ENCODE peak calls at places on chromosome 1, in seven cellular contexts. W is sigmoid colon, E is prostate gland, S is tibial nerve, Y is heart left ventricle, G is tibial artery, C is ovary. Z is an unnamed sample.

GRCh38 chr1:13749543-13750307 is 49.7 kb downstream of the PRDM2 start:
- DNase-seq in W (peak), E (no peak), S (peak), Y (peak), G (peak), C (peak), Z (peak)

GRCh38 chr1:154346276-154346914 is 21.1 kb downstream of the ATP8B2 start:
- DNase-seq in W (no peak), E (no peak), S (no peak), Y (no peak), G (no peak), C (no peak), Z (no peak)

GRCh38 chr1:197632000-197632399 is 143.3 kb downstream of the DENND1B start:
- DNase-seq in W (no peak), E (no peak), S (no peak), Y (no peak), G (no peak), C (no peak), Z (no peak)

GRCh38 chr1:228097333-228098081 is 5.6 kb downstream of the C1orf35 start:
- DNase-seq in W (peak), E (no peak), S (no peak), Y (peak), G (peak), C (no peak), Z (no peak)

GRCh38 chr1:150579110-150579954 is at the start of gene MCL1:
- DNase-seq in W (peak), E (peak), S (peak), Y (peak), G (peak), C (peak), Z (peak)

GRCh38 chr1:210234254-210234747 is 1.7 kb downstream of the SERTAD4 start:
- DNase-seq in W (no peak), E (no peak), S (no peak), Y (no peak), G (no peak), C (no peak), Z (no peak)

GRCh38 chr1:33007190-33008050 is 29.3 kb downstream of the AK2 start:
- DNase-seq in W (no peak), E (peak), S (peak), Y (no peak), G (peak), C (peak), Z (peak)

GRCh38 chr1:210250998-210251679 is 18.5 kb downstream of the SERTAD4 start:
- DNase-seq in W (peak), E (peak), S (peak), Y (peak), G (peak), C (peak), Z (peak)

GRCh38 chr1:244163131-244163530 is 112.0 kb downstream of the ZBTB18 start:
- DNase-seq in W (no peak), E (no peak), S (no peak), Y (no peak), G (no peak), C (no peak), Z (no peak)

GRCh38 chr1:232878141-232878540 is 72.3 kb upstream of the NTPCR start:
- DNase-seq in W (no peak), E (no peak), S (no peak), Y (no peak), G (no peak), C (no peak), Z (no peak)

GRCh38 chr1:39128959-39129358 is 75.5 kb upstream of the MACF1 start:
- DNase-seq in W (no peak), E (peak), S (no peak), Y (no peak), G (no peak), C (no peak), Z (no peak)

GRCh38 chr1:222557148-222557547 is 9.2 kb upstream of the HHIPL2 start:
- DNase-seq in W (no peak), E (no peak), S (no peak), Y (no peak), G (no peak), C (no peak), Z (no peak)

GRCh38 chr1:15178571-15179484 is 25.3 kb downstream of the TMEM51 start:
- DNase-seq in W (no peak), E (no peak), S (no peak), Y (no peak), G (no peak), C (peak), Z (no peak)

GRCh38 chr1:20555758-20556120 is 3.4 kb downstream of the FAM43B start:
- DNase-seq in W (no peak), E (no peak), S (no peak), Y (no peak), G (no peak), C (no peak), Z (no peak)

GRCh38 chr1:227897704-227898438 is 49.9 kb downstream of the WNT9A start:
- DNase-seq in W (peak), E (no peak), S (no peak), Y (no peak), G (peak), C (peak), Z (no peak)

GRCh38 chr1:221663321-221663720 is 78.6 kb downstream of the DUSP10 start:
- DNase-seq in W (no peak), E (no peak), S (no peak), Y (no peak), G (no peak), C (no peak), Z (no peak)

GRCh38 chr1:205786599-205786998 is 11.3 kb upstream of the RAB29 start:
- DNase-seq in W (no peak), E (no peak), S (no peak), Y (no peak), G (no peak), C (no peak), Z (no peak)
- H3K4me3 ChIP-seq in W (no peak), E (no peak), S (no peak), Y (no peak), G (no peak), C (no peak), Z (no peak)

GRCh38 chr1:116152577-116152943 is 41.4 kb downstream of the MAB21L3 start:
- DNase-seq in W (no peak), E (no peak), S (no peak), Y (no peak), G (no peak), C (no peak), Z (no peak)
- H3K27ac ChIP-seq in W (peak), E (no peak), S (no peak), Y (peak), G (peak), C (no peak), Z (no peak)

GRCh38 chr1:7117599-7118281 is 332.5 kb downstream of the CAMTA1 start:
- DNase-seq in W (no peak), E (no peak), S (no peak), Y (no peak), G (peak), C (no peak), Z (no peak)
- TF ChIP-seq CTCF in W (no peak), E (no peak), S (no peak), Y (no peak), G (no peak), C (no peak), Z (no peak)

GRCh38 chr1:167825419-167826079 is 88.4 kb downstream of the ADCY10 start:
- DNase-seq in W (no peak), E (no peak), S (no peak), Y (no peak), G (no peak), C (no peak), Z (no peak)

GRCh38 chr1:167821969-167822685 is 91.8 kb downstream of the ADCY10 start:
- DNase-seq in W (no peak), E (no peak), S (no peak), Y (no peak), G (no peak), C (no peak), Z (no peak)

GRCh38 chr1:167824163-167824794 is 89.7 kb downstream of the ADCY10 start:
- DNase-seq in W (no peak), E (no peak), S (no peak), Y (no peak), G (no peak), C (no peak), Z (no peak)

GRCh38 chr1:167829868-167830267 is 84.1 kb downstream of the ADCY10 start:
- DNase-seq in W (no peak), E (no peak), S (no peak), Y (no peak), G (no peak), C (no peak), Z (no peak)

GRCh38 chr1:167826127-167826526 is 87.8 kb downstream of the ADCY10 start:
- DNase-seq in W (no peak), E (no peak), S (no peak), Y (no peak), G (no peak), C (no peak), Z (no peak)
- H3K4me3 ChIP-seq in W (no peak), E (no peak), S (no peak), Y (no peak), G (no peak), C (no peak), Z (no peak)

Z was measured in heart right ventricle.